ENCODE peak calls at places on chromosomes 13 and 19, in seven cellular contexts. S is GM12865, G is fibroblast of lung, T is HL-60, V is cardiac muscle cell, P is RWPE1, K is LNCaP clone FGC. Y is an unnamed sample.

GRCh38 chr19:31397308-31397707 is 48.1 kb upstream of the TSHZ3 start:
- DNase-seq in S (no peak), G (no peak), T (no peak), V (no peak), P (no peak), K (no peak), Y (no peak)

GRCh38 chr19:51398096-51398704 is 7.8 kb upstream of the C19orf84 start:
- DNase-seq in S (peak; percentile 44), G (peak; percentile 6), T (peak; percentile 10), V (peak; percentile 66), P (peak; percentile 29), K (no peak), Y (no peak)

GRCh38 chr13:100088282-100088647 is 628 bp upstream of the PCCA start:
- DNase-seq in S (no peak), G (no peak), T (no peak), V (no peak), P (no peak), K (no peak), Y (peak; percentile 7)

GRCh38 chr13:112229992-112230872 is 145.9 kb upstream of the SPACA7 start:
- DNase-seq in S (no peak), G (no peak), T (no peak), V (no peak), P (no peak), K (no peak), Y (no peak)

GRCh38 chr13:27619093-27619705 is 1.1 kb downstream of the LNX2 start:
- DNase-seq in S (no peak), G (peak; percentile 76), T (no peak), V (no peak), P (no peak), K (no peak), Y (no peak)

GRCh38 chr13:24505756-24506155 is 6.8 kb downstream of the PARP4 start:
- DNase-seq in S (no peak), G (no peak), T (no peak), V (no peak), P (no peak), K (no peak), Y (no peak)

GRCh38 chr19:55563261-55563690 is 17.4 kb downstream of the ZNF579 start:
- DNase-seq in S (no peak), G (peak; percentile 24), T (no peak), V (peak; percentile 69), P (no peak), K (no peak), Y (no peak)

GRCh38 chr19:48635966-48636858 is 967 bp downstream of the DBP start:
- DNase-seq in S (peak; percentile 17), G (no peak), T (peak; percentile 51), V (peak; percentile 36), P (no peak), K (no peak), Y (no peak)

GRCh38 chr13:52001120-52001731 is 10.0 kb downstream of the ATP7B start:
- DNase-seq in S (peak; percentile 56), G (peak; percentile 39), T (peak; percentile 22), V (peak; percentile 56), P (peak; percentile 59), K (no peak), Y (no peak)

GRCh38 chr19:17405250-17406038 is at the start of gene BST2:
- DNase-seq in S (peak; percentile 95), G (peak; percentile 57), T (peak; percentile 82), V (peak; percentile 71), P (peak; percentile 92), K (no peak), Y (no peak)

GRCh38 chr19:2574971-2575630 is 99.2 kb downstream of the GADD45B start:
- DNase-seq in S (no peak), G (no peak), T (no peak), V (no peak), P (no peak), K (no peak), Y (no peak)

GRCh38 chr19:23802290-23802689 is 43.6 kb upstream of the ZNF681 start:
- DNase-seq in S (no peak), G (no peak), T (no peak), V (no peak), P (no peak), K (no peak), Y (no peak)

GRCh38 chr13:19888799-19889198 is 25.4 kb upstream of the ZMYM5 start:
- DNase-seq in S (no peak), G (peak; percentile 12), T (no peak), V (no peak), P (no peak), K (no peak), Y (no peak)

GRCh38 chr13:32445461-32445860 is 17.5 kb upstream of the N4BP2L1 start:
- DNase-seq in S (no peak), G (peak; percentile 5), T (no peak), V (no peak), P (no peak), K (no peak), Y (no peak)

GRCh38 chr13:32448224-32448623 is 20.3 kb upstream of the N4BP2L1 start:
- DNase-seq in S (no peak), G (no peak), T (no peak), V (no peak), P (no peak), K (no peak), Y (no peak)

GRCh38 chr13:32446220-32446619 is 18.3 kb upstream of the N4BP2L1 start:
- DNase-seq in S (no peak), G (no peak), T (no peak), V (no peak), P (no peak), K (no peak), Y (no peak)

GRCh38 chr13:32446778-32447465 is 19.0 kb upstream of the N4BP2L1 start:
- DNase-seq in S (no peak), G (no peak), T (peak; percentile 56), V (no peak), P (no peak), K (no peak), Y (no peak)

GRCh38 chr13:32443111-32443510 is 15.2 kb upstream of the N4BP2L1 start:
- DNase-seq in S (peak; percentile 85), G (no peak), T (peak; percentile 60), V (peak; percentile 11), P (no peak), K (peak; percentile 11), Y (peak; percentile 27)
- TF ChIP-seq CTCF in S (peak; percentile 50), G (peak; percentile 30), T (peak; percentile 9), V (peak; percentile 22), P (no peak), K (peak; percentile 43), Y (peak; percentile 48)

GRCh38 chr19:12984683-12985048 is 10.6 kb upstream of the NFIX start:
- DNase-seq in S (no peak), G (no peak), T (no peak), V (no peak), P (no peak), K (no peak), Y (no peak)

GRCh38 chr19:12983561-12984142 is 11.6 kb upstream of the NFIX start:
- DNase-seq in S (peak; percentile 78), G (peak; percentile 63), T (peak; percentile 58), V (peak; percentile 75), P (peak; percentile 81), K (no peak), Y (peak; percentile 88)

GRCh38 chr19:12984143-12984627 is 11.1 kb upstream of the NFIX start:
- DNase-seq in S (no peak), G (peak; percentile 45), T (no peak), V (no peak), P (no peak), K (no peak), Y (no peak)

GRCh38 chr19:12986726-12987125 is 8.5 kb upstream of the NFIX start:
- DNase-seq in S (no peak), G (no peak), T (no peak), V (no peak), P (no peak), K (no peak), Y (no peak)

DNA sequence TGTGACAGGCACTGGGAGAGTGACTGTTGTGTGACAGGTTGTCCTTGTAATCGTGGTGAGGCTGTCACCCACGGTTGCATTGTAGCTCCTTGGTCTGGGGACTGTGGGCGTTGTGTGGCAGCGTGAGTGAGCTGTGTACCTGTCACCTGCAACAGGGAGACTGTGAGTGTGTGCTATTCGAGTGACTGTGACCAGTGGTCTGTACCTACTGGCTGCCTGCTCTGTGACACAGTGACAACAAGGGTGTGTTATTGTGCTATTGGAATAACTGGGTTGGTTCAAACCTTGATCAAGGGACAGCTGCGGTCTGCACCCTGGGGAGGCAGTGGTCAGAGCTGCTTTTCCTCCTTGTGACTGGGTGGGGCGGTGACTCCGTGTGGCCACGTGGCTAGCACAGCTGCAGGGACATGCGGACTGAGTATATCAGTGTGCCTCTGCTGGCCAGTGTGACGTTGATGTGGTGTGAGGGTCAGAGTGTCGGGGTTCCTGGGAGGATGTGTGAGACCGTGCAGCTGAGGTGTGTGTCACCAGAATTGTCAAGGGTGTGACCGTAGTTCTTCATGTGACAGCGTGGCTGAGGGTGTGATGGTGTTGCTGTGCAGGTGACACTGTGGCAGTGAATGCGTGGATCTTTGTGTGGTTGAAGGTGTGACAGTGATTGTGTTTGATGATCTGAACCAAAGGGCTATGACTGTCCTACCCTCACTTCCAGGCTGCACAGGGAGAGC is 10.1 kb upstream of the NFIX start:
- DNase-seq in S (peak; percentile 43), G (peak; percentile 79), T (no peak), V (no peak), P (no peak), K (no peak), Y (no peak)
- TF ChIP-seq CTCF in S (no peak), G (no peak), T (no peak), V (no peak), P (no peak), K (no peak), Y (no peak)

GRCh38 chr19:39341720-39342604 is at the start of gene SAMD4B:
- DNase-seq in S (peak; percentile 100), G (peak; percentile 96), T (peak; percentile 98), V (peak; percentile 99), P (peak; percentile 97), K (peak; percentile 88), Y (peak; percentile 99)

GRCh38 chr19:39347332-39348227 is 5.4 kb downstream of the SAMD4B start:
- DNase-seq in S (no peak), G (peak; percentile 59), T (no peak), V (no peak), P (no peak), K (no peak), Y (no peak)

GRCh38 chr19:39349326-39349725 is 7.1 kb downstream of the SAMD4B start:
- DNase-seq in S (no peak), G (no peak), T (no peak), V (no peak), P (no peak), K (no peak), Y (no peak)

GRCh38 chr19:39342647-39343305 is 555 bp downstream of the SAMD4B start:
- DNase-seq in S (no peak), G (no peak), T (no peak), V (peak; percentile 51), P (no peak), K (no peak), Y (peak; percentile 18)

DNA sequence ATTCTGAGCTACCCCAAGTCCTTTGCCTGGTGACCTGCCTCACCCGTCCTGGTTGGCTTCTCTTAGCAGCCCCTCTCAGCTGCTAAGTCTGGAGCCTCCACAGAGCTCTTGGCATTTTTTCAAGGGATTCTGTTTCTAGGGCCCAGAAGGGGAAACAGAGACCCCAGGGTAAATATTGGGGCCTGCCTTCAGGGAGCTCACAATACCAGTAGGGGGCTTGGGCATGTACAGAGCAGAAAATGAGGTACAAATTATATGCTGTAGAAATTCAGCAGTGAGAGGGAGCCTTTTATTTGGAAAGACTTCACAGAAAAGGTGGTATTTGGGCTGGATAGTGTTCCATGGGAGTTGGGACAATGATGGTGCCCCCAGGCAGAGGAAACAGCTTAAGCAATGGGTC is 3.7 kb downstream of the SAMD4B start:
- DNase-seq in S (no peak), G (no peak), T (no peak), V (no peak), P (no peak), K (no peak), Y (no peak)
- TF ChIP-seq CTCF in S (no peak), G (peak; percentile 9), T (no peak), V (peak; percentile 15), P (no peak), K (no peak), Y (no peak)

GRCh38 chr19:14089412-14089661 is 1.2 kb downstream of the SAMD1 start:
- DNase-seq in S (peak; percentile 51), G (peak; percentile 36), T (no peak), V (no peak), P (no peak), K (no peak), Y (no peak)
- TF ChIP-seq CTCF in S (no peak), G (peak; percentile 21), T (no peak), V (peak; percentile 24), P (no peak), K (no peak), Y (peak; percentile 14)

Y was measured in endothelial cell.